ENCODE peak calls at places on chromosomes 12 and 14, in seven cellular contexts. J is CD8-positive, alpha-beta memory T cell; R is H1; T is right lobe of liver; X is A673; H is heart left ventricle; B is psoas muscle. D is an unnamed sample.

GRCh38 chr12:106436183-106436582 is 78.6 kb downstream of the POLR3B start:
- DNase-seq in H (no peak), R (no peak), J (no peak), X (no peak), T (no peak), B (no peak), D (no peak)

GRCh38 chr14:57390037-57390805 is at the start of gene NAA30:
- DNase-seq in B (peak; percentile 96), H (peak; percentile 96), J (peak; percentile 91), T (peak; percentile 93), X (peak; percentile 97), R (peak; percentile 79), D (peak; percentile 96)

GRCh38 chr12:66092559-66093269 is 37.8 kb downstream of the LLPH start:
- DNase-seq in T (no peak), R (no peak), B (no peak), X (peak; percentile 93), J (no peak), H (no peak), D (no peak)

GRCh38 chr12:98754095-98754494 is 109.0 kb downstream of the APAF1 start:
- DNase-seq in H (no peak), R (no peak), T (no peak), J (no peak), B (no peak), X (peak; percentile 64), D (peak; percentile 7)

GRCh38 chr14:91890291-91890749 is 23.0 kb upstream of the TC2N start:
- DNase-seq in H (peak; percentile 45), B (no peak), R (no peak), J (no peak), T (no peak), X (no peak), D (no peak)

GRCh38 chr14:35338731-35339405 is 46.7 kb downstream of the PSMA6 start:
- DNase-seq in R (no peak), J (no peak), T (no peak), X (no peak), B (no peak), H (no peak), D (no peak)

GRCh38 chr14:26984318-26985177 is 386.7 kb upstream of the NOVA1 start:
- DNase-seq in R (peak; percentile 23), B (no peak), T (peak; percentile 33), X (peak; percentile 66), J (no peak), H (peak; percentile 52), D (peak; percentile 52)

GRCh38 chr12:106721931-106722330 is 52.6 kb upstream of the RIC8B start:
- DNase-seq in R (no peak), B (no peak), T (no peak), J (no peak), X (no peak), H (no peak), D (no peak)

GRCh38 chr14:32977913-32978312 is 39.2 kb downstream of the NPAS3 start:
- DNase-seq in X (no peak), B (no peak), R (no peak), H (no peak), J (no peak), T (no peak), D (no peak)

GRCh38 chr12:49296034-49296835 is 1.3 kb downstream of the PRPH start:
- DNase-seq in H (no peak), X (no peak), T (peak; percentile 55), J (peak; percentile 43), B (peak; percentile 61), R (no peak), D (peak; percentile 45)

GRCh38 chr12:15522574-15523187 is 200.4 kb downstream of the PTPRO start:
- DNase-seq in B (no peak), X (peak; percentile 80), J (no peak), R (no peak), T (no peak), H (no peak), D (peak; percentile 58)

GRCh38 chr14:85856430-85856829 is 326.5 kb downstream of the FLRT2 start:
- DNase-seq in J (no peak), T (no peak), R (no peak), X (no peak), B (no peak), H (no peak), D (no peak)

GRCh38 chr12:42804928-42805327 is 215.4 kb upstream of the PRICKLE1 start:
- DNase-seq in H (no peak), R (peak; percentile 9), T (no peak), B (no peak), X (no peak), J (no peak), D (no peak)

GRCh38 chr12:124680863-124681778 is 113.7 kb upstream of the NCOR2 start:
- DNase-seq in X (no peak), B (peak; percentile 80), J (no peak), R (peak; percentile 49), T (peak; percentile 80), H (peak; percentile 76), D (peak; percentile 15)

GRCh38 chr12:56585098-56585497 is 45.0 kb downstream of the BAZ2A start:
- DNase-seq in T (no peak), R (no peak), X (no peak), H (no peak), B (no peak), J (no peak), D (no peak)

GRCh38 chr14:20614038-20614840 is 23.1 kb upstream of the RNASE12 start:
- DNase-seq in X (no peak), T (no peak), J (no peak), H (no peak), R (no peak), B (no peak), D (peak; percentile 29)

GRCh38 chr14:69048456-69048855 is 69.4 kb upstream of the ACTN1 start:
- DNase-seq in J (no peak), R (no peak), T (peak; percentile 67), B (no peak), H (peak; percentile 34), X (no peak), D (peak; percentile 65)

GRCh38 chr14:100149789-100150611 is 9.4 kb downstream of the DEGS2 start:
- DNase-seq in R (no peak), H (no peak), X (no peak), T (no peak), J (no peak), B (no peak), D (peak; percentile 79)

GRCh38 chr14:49896956-49897355 is 4.1 kb downstream of the ARF6 start:
- DNase-seq in X (no peak), R (no peak), T (no peak), B (no peak), J (no peak), H (no peak), D (no peak)
- H3K27ac ChIP-seq in X (peak overlapping the region; percentile 9), R (no peak overlapping the region), T (no peak overlapping the region), B (peak overlapping the region; percentile 99), J (peak overlapping the region; percentile 43), H (peak overlapping the region; percentile 6), D (no peak overlapping the region)

DNA sequence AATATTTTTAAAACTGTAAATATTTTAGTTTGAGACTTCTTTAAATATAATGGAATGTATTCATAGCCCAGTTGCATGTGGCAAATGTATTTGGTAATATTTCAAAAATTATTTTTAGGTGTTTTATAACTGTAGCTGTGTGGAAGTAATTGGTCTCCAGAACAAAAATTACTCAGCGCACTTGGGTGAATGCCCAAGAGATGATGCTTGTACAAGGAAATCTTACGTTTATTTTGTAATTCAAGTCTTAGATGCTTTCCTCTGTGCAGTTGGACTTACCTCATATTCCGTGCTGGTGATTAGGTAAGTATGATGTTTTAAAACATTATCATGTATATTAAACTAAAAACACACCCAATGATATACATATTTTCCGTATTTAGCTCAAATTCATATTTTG is 76.7 kb upstream of the SLCO1B1 start:
- DNase-seq in T (no peak), B (no peak), J (no peak), R (no peak), H (no peak), X (no peak), D (no peak)
- H3K4me3 ChIP-seq in T (no peak overlapping the region), B (no peak overlapping the region), J (no peak overlapping the region), R (no peak overlapping the region), H (no peak overlapping the region), X (no peak overlapping the region), D (no peak overlapping the region)

GRCh38 chr12:3142386-3142785 is 65.2 kb downstream of the TSPAN9 start:
- DNase-seq in B (no peak), X (no peak), H (no peak), R (no peak), J (no peak), T (no peak), D (no peak)

GRCh38 chr12:3145546-3146310 is 68.5 kb downstream of the TSPAN9 start:
- DNase-seq in T (no peak), H (no peak), B (no peak), X (no peak), J (no peak), R (no peak), D (no peak)

GRCh38 chr12:3145036-3145435 is 67.9 kb downstream of the TSPAN9 start:
- DNase-seq in B (no peak), X (no peak), T (no peak), R (no peak), J (no peak), H (peak; percentile 90), D (no peak)

GRCh38 chr12:3147260-3147659 is 70.1 kb downstream of the TSPAN9 start:
- DNase-seq in B (no peak), R (no peak), T (no peak), X (no peak), J (no peak), H (no peak), D (no peak)

GRCh38 chr12:3144495-3144894 is 67.3 kb downstream of the TSPAN9 start:
- DNase-seq in B (no peak), J (no peak), X (no peak), H (no peak), R (no peak), T (no peak), D (no peak)
- H3K27ac ChIP-seq in B (no peak overlapping the region), J (no peak overlapping the region), X (no peak overlapping the region), H (peak overlapping the region; percentile 56), R (no peak overlapping the region), T (no peak overlapping the region), D (no peak overlapping the region)

GRCh38 chr12:6722863-6723262 is 983 bp upstream of the COPS7A start:
- DNase-seq in B (no peak), T (no peak), H (no peak), R (no peak), X (no peak), J (no peak), D (no peak)

GRCh38 chr12:6729186-6729585 is 5.3 kb downstream of the COPS7A start:
- DNase-seq in J (no peak), R (no peak), H (no peak), T (no peak), B (no peak), X (no peak), D (no peak)

GRCh38 chr12:6725350-6725749 is 1.5 kb downstream of the COPS7A start:
- DNase-seq in B (no peak), J (no peak), R (no peak), X (no peak), H (no peak), T (no peak), D (no peak)

GRCh38 chr12:6723607-6724408 is at the start of gene COPS7A:
- DNase-seq in H (peak; percentile 99), B (peak; percentile 99), T (peak; percentile 98), R (peak; percentile 98), X (peak; percentile 99), J (peak; percentile 90), D (peak; percentile 99)

DNA sequence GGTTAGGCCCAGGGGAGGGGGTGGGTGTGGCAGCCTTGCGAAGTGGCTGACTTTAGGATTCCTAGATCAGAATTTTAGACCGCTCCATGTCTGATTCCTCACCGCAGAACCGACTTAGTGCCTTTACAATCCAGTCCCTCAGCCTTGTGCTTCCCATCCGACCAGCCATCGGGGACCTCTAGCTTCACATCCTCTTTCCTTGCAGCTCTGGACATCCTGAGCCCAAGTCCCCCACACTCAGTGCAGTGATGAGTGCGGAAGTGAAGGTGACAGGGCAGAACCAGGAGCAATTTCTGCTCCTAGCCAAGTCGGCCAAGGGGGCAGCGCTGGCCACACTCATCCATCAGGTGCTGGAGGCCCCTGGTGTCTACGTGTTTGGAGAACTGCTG is 557 bp downstream of the COPS7A start:
- DNase-seq in T (no peak), R (no peak), J (no peak), B (no peak), X (no peak), H (no peak), D (no peak)
- H3K4me3 ChIP-seq in T (peak overlapping the region; percentile 68), R (peak overlapping the region; percentile 91), J (peak overlapping the region; percentile 77), B (peak overlapping the region; percentile 68), X (peak overlapping the region; percentile 56), H (peak overlapping the region; percentile 84), D (peak overlapping the region; percentile 67)

D was measured in small intestine.